ENCODE peak calls at places on chromosomes 16 and 17, in four cellular contexts. F, Y, E and S are unnamed samples.
A peak's percentile ranks its signal among the peaks of the same experiment; 100 is the strongest.

GRCh38 chr16:54447606-54448440 is 161.2 kb upstream of the IRX3 start:
- DNase-seq in E (no peak), Y (peak; percentile 85), F (peak; percentile 73), S (peak; percentile 61)

GRCh38 chr17:4334332-4334731 is 32.1 kb downstream of the UBE2G1 start:
- DNase-seq in E (no peak), F (no peak), Y (no peak), S (no peak)

GRCh38 chr17:65222216-65222738 is 85.1 kb downstream of the RGS9 start:
- DNase-seq in E (no peak), F (no peak), Y (peak; percentile 23), S (no peak)

GRCh38 chr17:57207396-57207795 is 48.9 kb upstream of the MSI2 start:
- DNase-seq in Y (no peak), F (no peak), E (no peak), S (no peak)

GRCh38 chr17:65191805-65192740 is 54.9 kb downstream of the RGS9 start:
- DNase-seq in E (no peak), Y (peak; percentile 67), F (peak; percentile 53), S (no peak)

GRCh38 chr16:68436581-68436980 is 11.7 kb downstream of the SMPD3 start:
- DNase-seq in E (no peak), F (no peak), Y (no peak), S (no peak)

GRCh38 chr16:81243927-81244326 is 5.4 kb downstream of the BCO1 start:
- DNase-seq in Y (no peak), E (no peak), F (no peak), S (no peak)

GRCh38 chr16:27315333-27316037 is 1.7 kb downstream of the IL4R start:
- DNase-seq in F (no peak), E (no peak), Y (peak; percentile 43), S (peak; percentile 91)

GRCh38 chr17:65100316-65101140 is 36.6 kb upstream of the RGS9 start:
- DNase-seq in F (peak; percentile 12), Y (peak; percentile 68), E (peak; percentile 94), S (peak; percentile 87)

GRCh38 chr17:16820161-16820877 is 130.3 kb downstream of the CCDC144A start:
- DNase-seq in E (no peak), Y (no peak), F (no peak), S (no peak)

GRCh38 chr17:63911041-63911635 is at the start of gene CSHL1:
- DNase-seq in F (no peak), E (no peak), Y (no peak), S (no peak)

GRCh38 chr16:4690946-4691665 is 2.3 kb upstream of the NUDT16L1 start:
- DNase-seq in E (no peak), Y (no peak), F (no peak), S (no peak)

GRCh38 chr17:68184816-68185436 is 62.9 kb upstream of the AMZ2 start:
- DNase-seq in Y (no peak), F (no peak), E (no peak), S (no peak)

GRCh38 chr17:45060382-45060823 is 714 bp upstream of the NMT1 start:
- DNase-seq in Y (no peak), F (no peak), E (no peak), S (no peak)

GRCh38 chr16:85157813-85158701 is 45.8 kb upstream of the CIBAR2 start:
- DNase-seq in F (no peak), E (no peak), Y (peak; percentile 35), S (no peak)

GRCh38 chr16:3792472-3793012 is 75.2 kb upstream of the TRAP1 start:
- DNase-seq in F (no peak), Y (no peak), E (no peak), S (no peak)

GRCh38 chr17:36859701-36860100 is 77.6 kb upstream of the LHX1 start:
- DNase-seq in E (no peak), F (no peak), Y (no peak), S (no peak)

GRCh38 chr16:20862162-20862960 is 37.8 kb downstream of the DCUN1D3 start:
- DNase-seq in E (no peak), F (no peak), Y (no peak), S (no peak)

GRCh38 chr17:15112881-15113617 is 152.1 kb downstream of the PMP22 start:
- DNase-seq in Y (peak; percentile 41), E (no peak), F (no peak), S (no peak)

GRCh38 chr16:3961449-3961849 is 80.9 kb upstream of the CREBBP start:
- DNase-seq in F (no peak), E (no peak), Y (peak; percentile 58), S (no peak)

GRCh38 chr16:57146735-57147134 is 39.1 kb downstream of the PSME3IP1 start:
- DNase-seq in F (no peak), Y (no peak), E (peak; percentile 27), S (no peak)

GRCh38 chr16:27921134-27921533 is 142.4 kb downstream of the GSG1L start:
- DNase-seq in Y (no peak), F (no peak), E (no peak), S (no peak)

GRCh38 chr17:68297168-68297567 is 5.9 kb downstream of the ARSG start:
- DNase-seq in E (no peak), Y (peak; percentile 36), F (no peak), S (no peak)

GRCh38 chr16:77443834-77444460 is 9.1 kb upstream of the ADAMTS18 start:
- DNase-seq in E (no peak), F (no peak), Y (no peak), S (no peak)

GRCh38 chr17:54996441-54996840 is 27.9 kb downstream of the STXBP4 start:
- DNase-seq in F (no peak), Y (no peak), E (no peak), S (no peak)

GRCh38 chr17:50572541-50572940 is 12.0 kb downstream of the CACNA1G start:
- DNase-seq in E (no peak), F (no peak), Y (no peak), S (no peak)

GRCh38 chr16:50778284-50779163 is 36.6 kb downstream of the CYLD start:
- DNase-seq in E (no peak), F (no peak), Y (no peak), S (no peak)

GRCh38 chr17:1899403-1900000 is 69.7 kb downstream of the RPA1 start:
- DNase-seq in E (no peak), Y (no peak), F (no peak), S (no peak)

GRCh38 chr17:32111141-32111771 is 31.0 kb upstream of the RHOT1 start:
- DNase-seq in F (no peak), E (peak; percentile 76), Y (no peak), S (no peak)

GRCh38 chr16:84136331-84137125 is 8.4 kb downstream of the HSDL1 start:
- DNase-seq in E (no peak), F (no peak), Y (no peak), S (no peak)

GRCh38 chr17:21358682-21359482 is 17.3 kb upstream of the KCNJ12 start:
- DNase-seq in E (no peak), F (no peak), Y (peak; percentile 40), S (peak; percentile 81)

GRCh38 chr16:75248142-75248535 is 3.3 kb downstream of the BCAR1 start:
- DNase-seq in Y (no peak), F (no peak), E (no peak), S (no peak)

GRCh38 chr17:59858167-59858790 is 34.5 kb downstream of the TUBD1 start:
- DNase-seq in F (no peak), E (no peak), Y (peak; percentile 84), S (no peak)

GRCh38 chr17:59856859-59857794 is 35.6 kb downstream of the TUBD1 start:
- DNase-seq in E (no peak), F (no peak), Y (no peak), S (no peak)

GRCh38 chr17:59863607-59864006 is 29.1 kb downstream of the TUBD1 start:
- DNase-seq in E (no peak), F (no peak), Y (no peak), S (no peak)

DNA sequence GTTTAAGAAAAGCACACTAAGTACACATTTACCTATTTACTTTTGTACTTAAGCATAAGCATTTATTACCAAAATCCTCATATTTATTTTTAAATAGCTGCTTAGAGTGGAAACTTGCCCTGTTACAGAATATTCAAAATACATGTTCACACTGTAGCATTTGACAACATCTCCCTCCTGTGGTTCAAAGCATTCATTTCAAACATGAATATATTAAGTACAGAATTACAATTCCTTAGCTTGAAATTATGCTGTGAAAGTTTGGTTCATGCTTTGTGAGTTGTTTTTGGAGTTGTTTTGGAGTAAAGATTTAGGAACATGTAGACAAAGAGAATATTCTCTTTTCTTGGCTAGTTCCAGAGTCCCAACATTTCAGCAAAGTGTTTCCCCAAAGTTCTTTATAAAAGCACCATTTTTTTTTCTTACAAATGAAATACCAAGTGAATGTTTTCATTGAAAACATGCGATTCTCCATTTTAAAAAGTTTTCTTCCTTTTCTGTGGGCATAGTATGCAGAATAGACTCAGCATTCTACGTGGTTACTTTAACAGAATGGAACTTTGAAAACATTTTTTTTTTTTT is 33.2 kb downstream of the TUBD1 start:
- DNase-seq in E (no peak), F (no peak), Y (peak; percentile 73), S (no peak)
- TF ChIP-seq CTCF in E (peak; percentile 36), F (no peak), Y (peak; percentile 76), S (peak; percentile 65)

GRCh38 chr17:80262775-80263244 is 2.2 kb downstream of the RNF213 start:
- DNase-seq in F (no peak), E (peak; percentile 48), Y (no peak), S (no peak)
- H3K4me3 ChIP-seq in F (no peak overlapping the region), E (peak overlapping the region; percentile 32), Y (peak overlapping the region; percentile 85), S (no peak overlapping the region)

GRCh38 chr17:35170968-35171771 is 23.0 kb downstream of the SLC35G3 start:
- DNase-seq in F (no peak), E (no peak), Y (peak; percentile 14), S (no peak)
- TF ChIP-seq CTCF in F (no peak), E (no peak), Y (peak; percentile 51), S (peak; percentile 40)

DNA sequence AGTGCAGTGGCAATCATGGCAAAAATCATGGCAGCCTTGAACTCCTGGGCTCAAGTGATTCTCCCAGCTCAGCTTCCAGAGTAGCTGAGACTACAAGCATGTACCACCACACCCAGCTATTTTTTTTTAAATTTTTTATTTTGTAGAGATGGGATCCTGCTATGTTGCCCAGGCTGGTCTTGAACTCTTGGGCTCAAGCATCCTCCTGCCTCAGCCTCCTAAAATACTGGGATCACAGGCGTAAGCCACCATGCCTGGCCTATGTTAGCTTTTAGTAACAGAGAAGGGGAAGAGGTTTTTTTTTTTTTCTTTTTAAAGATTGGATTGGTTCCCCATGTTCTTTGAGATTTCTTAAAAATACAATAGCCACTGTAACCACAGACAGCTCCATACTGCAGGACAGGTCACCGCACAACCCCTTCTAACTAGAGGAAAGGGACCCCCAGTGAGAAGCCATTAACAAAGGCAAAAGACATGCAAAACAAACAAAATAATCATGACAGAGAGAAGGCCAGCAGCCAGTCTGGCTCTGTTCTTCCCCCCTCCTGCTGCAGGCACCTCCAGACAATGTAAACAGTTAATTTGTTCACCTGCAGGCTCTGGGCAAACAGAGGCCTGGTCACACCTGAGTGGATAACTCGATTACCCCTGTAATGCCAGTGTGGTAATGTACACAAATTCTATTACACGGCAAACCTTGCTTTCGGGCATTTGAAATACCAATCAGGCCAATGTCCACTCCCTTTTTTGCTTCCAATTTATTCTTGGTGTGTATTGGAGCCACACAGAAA is 52.8 kb downstream of the SNX11 start:
- DNase-seq in F (no peak), Y (no peak), E (no peak), S (no peak)
- H3K4me3 ChIP-seq in F (no peak overlapping the region), Y (no peak overlapping the region), E (no peak overlapping the region), S (no peak overlapping the region)